ENCODE peak calls at places on chromosomes 2 and 18, in nine cellular contexts. S is activated T-cell treated with anti-CD3 and anti-CD28 coated beads, Interleukin-2, amount 50 U/mL, for 72 hours; H is midbrain; F is BJ; E is activated CD4-positive, alpha-beta T cell treated with anti-CD3 and anti-CD28 coated beads for 36 hours; O is lower lobe of right lung; K is SK-N-DZ; J is aorta; G is Peyer's patch. Z is an unnamed sample.

GRCh38 chr2:1744446-1745170 is at the start of gene PXDN:
- DNase-seq in H (peak), F (no peak), J (no peak), E (no peak), S (no peak), O (no peak), K (peak), G (peak), Z (no peak)

GRCh38 chr18:13621886-13622619 is 104.3 kb downstream of the FAM210A start:
- DNase-seq in H (no peak), F (no peak), O (no peak), K (no peak), S (no peak), G (no peak), E (no peak), J (no peak), Z (no peak)

GRCh38 chr2:3185910-3186309 is 191.7 kb downstream of the EIPR1 start:
- DNase-seq in H (no peak), E (no peak), K (no peak), G (no peak), J (no peak), S (no peak), F (no peak), O (peak), Z (no peak)

GRCh38 chr2:43049836-43050796 is 176.3 kb downstream of the ZFP36L2 start:
- DNase-seq in H (no peak), S (no peak), O (no peak), K (no peak), G (peak), F (no peak), E (no peak), J (peak), Z (no peak)

GRCh38 chr2:205471776-205472175 is 210.5 kb upstream of the NRP2 start:
- DNase-seq in H (no peak), E (no peak), K (no peak), S (no peak), F (no peak), J (no peak), G (no peak), O (no peak), Z (no peak)

GRCh38 chr2:72036595-72036994 is 111.1 kb downstream of the CYP26B1 start:
- DNase-seq in S (no peak), G (no peak), O (no peak), K (no peak), J (no peak), H (no peak), F (no peak), E (no peak), Z (no peak)

GRCh38 chr2:9857814-9858729 is 14.8 kb downstream of the TAF1B start:
- DNase-seq in O (no peak), G (no peak), H (no peak), S (no peak), F (no peak), K (no peak), J (no peak), E (no peak), Z (no peak)

GRCh38 chr2:38533180-38533579 is 69.5 kb downstream of the HNRNPLL start:
- DNase-seq in G (no peak), F (no peak), S (no peak), K (no peak), H (peak), J (peak), O (peak), E (no peak), Z (no peak)

GRCh38 chr2:21535826-21536225 is 412.1 kb downstream of the TDRD15 start:
- DNase-seq in S (no peak), G (no peak), H (no peak), K (no peak), J (no peak), O (no peak), F (no peak), E (no peak), Z (no peak)

GRCh38 chr2:29106980-29107388 is 8.2 kb upstream of the CLIP4 start:
- DNase-seq in G (no peak), H (no peak), K (no peak), O (no peak), S (no peak), F (no peak), J (no peak), E (no peak), Z (no peak)

GRCh38 chr2:112758701-112759100 is 5.7 kb downstream of the CKAP2L start:
- DNase-seq in E (no peak), K (no peak), H (no peak), J (no peak), S (no peak), G (no peak), O (no peak), F (no peak), Z (no peak)

GRCh38 chr2:21812766-21813165 is 689.0 kb downstream of the TDRD15 start:
- DNase-seq in G (no peak), E (no peak), S (no peak), O (no peak), F (no peak), H (no peak), J (no peak), K (no peak), Z (no peak)

GRCh38 chr2:169799555-169799954 is 884 bp downstream of the SSB start:
- DNase-seq in S (no peak), E (no peak), K (peak), G (no peak), H (no peak), J (no peak), F (no peak), O (no peak), Z (no peak)

GRCh38 chr2:118989481-118989880 is 47.5 kb downstream of the MARCO start:
- DNase-seq in G (no peak), F (no peak), O (no peak), E (no peak), H (no peak), K (no peak), J (no peak), S (no peak), Z (peak)

GRCh38 chr2:2867371-2867770 is 510.2 kb downstream of the EIPR1 start:
- DNase-seq in K (no peak), J (no peak), E (no peak), S (no peak), F (no peak), O (no peak), H (no peak), G (no peak), Z (no peak)

GRCh38 chr2:224927671-224928173 is 114.5 kb downstream of the DOCK10 start:
- DNase-seq in G (no peak), F (no peak), K (no peak), E (peak), O (peak), J (no peak), S (peak), H (no peak), Z (no peak)

GRCh38 chr2:32986480-32986879 is 39.7 kb downstream of the LTBP1 start:
- DNase-seq in O (no peak), S (no peak), H (no peak), G (no peak), E (no peak), K (no peak), F (no peak), J (no peak), Z (no peak)

GRCh38 chr2:78476619-78477229 is 548.8 kb upstream of the REG3G start:
- DNase-seq in J (no peak), K (no peak), O (no peak), F (no peak), G (no peak), S (no peak), H (no peak), E (no peak), Z (no peak)